ENCODE peak calls at places on chromosomes 12 and 14, in nine cellular contexts. N, W, H, J, B, Y, K, R and C are unnamed samples.
A peak's percentile ranks its signal among the peaks of the same experiment; 100 is the strongest.

GRCh38 chr14:105061428-105062047 is 3.7 kb downstream of the GPR132 start:
- DNase-seq in R (no peak), J (no peak), K (no peak), Y (no peak), W (no peak), N (no peak), H (peak; percentile 74), B (peak; percentile 25), C (no peak)

GRCh38 chr12:55908726-55909512 is 18.8 kb downstream of the PYM1 start:
- DNase-seq in J (no peak), N (no peak), W (peak; percentile 20), H (no peak), K (peak; percentile 55), R (peak; percentile 58), Y (no peak), B (no peak), C (no peak)

GRCh38 chr14:80695869-80696268 is 245.7 kb downstream of the CEP128 start:
- DNase-seq in K (no peak), W (no peak), N (no peak), B (no peak), R (no peak), J (no peak), H (peak; percentile 18), Y (no peak), C (no peak)

GRCh38 chr12:93662961-93663728 is 14.0 kb upstream of the CRADD start:
- DNase-seq in Y (no peak), W (no peak), K (no peak), R (peak; percentile 59), J (peak; percentile 36), B (no peak), N (no peak), H (no peak), C (no peak)

GRCh38 chr12:86550222-86551145 is 294.3 kb upstream of the MGAT4C start:
- DNase-seq in Y (no peak), R (no peak), K (no peak), N (no peak), J (no peak), W (no peak), B (no peak), H (no peak), C (no peak)

GRCh38 chr12:17079251-17079909 is 473.4 kb upstream of the LMO3 start:
- DNase-seq in J (peak; percentile 72), K (no peak), R (no peak), W (no peak), B (no peak), H (no peak), N (no peak), Y (no peak), C (no peak)

GRCh38 chr12:79183946-79184345 is 319.4 kb downstream of the SYT1 start:
- DNase-seq in W (no peak), B (no peak), H (no peak), R (peak; percentile 3), Y (no peak), K (no peak), J (no peak), N (no peak), C (no peak)

GRCh38 chr14:50769893-50770500 is 61.0 kb downstream of the NIN start:
- DNase-seq in B (no peak), H (no peak), W (no peak), J (no peak), K (no peak), N (no peak), R (no peak), Y (no peak), C (no peak)

GRCh38 chr12:51705450-51705849 is 114.4 kb downstream of the SCN8A start:
- DNase-seq in K (no peak), W (no peak), H (no peak), N (no peak), Y (no peak), R (no peak), B (no peak), J (peak; percentile 5), C (no peak)

GRCh38 chr14:67763158-67763822 is 53.1 kb downstream of the ZFYVE26 start:
- DNase-seq in H (no peak), R (no peak), N (no peak), K (no peak), B (no peak), Y (no peak), J (peak; percentile 85), W (no peak), C (no peak)

GRCh38 chr12:46459111-46459510 is 86.5 kb upstream of the SLC38A2 start:
- DNase-seq in N (no peak), B (no peak), Y (no peak), R (peak; percentile 93), W (peak; percentile 26), H (no peak), J (peak; percentile 65), K (peak; percentile 76), C (no peak)

GRCh38 chr12:112590281-112590680 is 171.5 kb downstream of the PTPN11 start:
- DNase-seq in Y (no peak), N (no peak), R (no peak), B (no peak), J (no peak), K (no peak), W (no peak), H (no peak), C (no peak)

GRCh38 chr12:82688035-82688501 is 1.4 kb downstream of the TMTC2 start:
- DNase-seq in R (peak; percentile 23), Y (no peak), B (no peak), H (no peak), W (no peak), K (peak; percentile 29), N (no peak), J (peak; percentile 21), C (no peak)

GRCh38 chr14:76311410-76311758 is 64.6 kb upstream of the ESRRB start:
- DNase-seq in J (no peak), W (no peak), K (no peak), H (no peak), B (no peak), Y (no peak), R (no peak), N (no peak), C (no peak)

GRCh38 chr14:69355155-69355954 is 42.7 kb downstream of the ERH start:
- DNase-seq in H (no peak), W (no peak), J (no peak), B (no peak), R (no peak), K (no peak), N (no peak), Y (no peak), C (no peak)

GRCh38 chr12:50060120-50060468 is 2.7 kb downstream of the ASIC1 start:
- DNase-seq in B (no peak), K (no peak), J (no peak), H (no peak), R (no peak), N (no peak), Y (no peak), W (no peak), C (no peak)

GRCh38 chr14:73754911-73755360 is 40.8 kb upstream of the PNMA1 start:
- DNase-seq in H (no peak), B (no peak), R (peak; percentile 55), J (no peak), N (no peak), W (peak; percentile 52), K (peak; percentile 82), Y (no peak), C (no peak)

GRCh38 chr12:88715673-88716072 is 135.4 kb upstream of the KITLG start:
- DNase-seq in B (no peak), Y (no peak), K (no peak), R (no peak), H (no peak), J (no peak), W (no peak), N (no peak), C (no peak)

GRCh38 chr14:60257862-60258261 is 8.8 kb downstream of the PPM1A start:
- DNase-seq in B (no peak), N (no peak), W (no peak), K (no peak), Y (no peak), R (no peak), H (no peak), J (no peak), C (no peak)